ENCODE peak calls at places on chromosomes 12 and 14, in four cellular contexts. G, Q, N and X are unnamed samples. For H3K36me3, the result is how much of the 10 kb centered on the place peaks cover.

GRCh38 chr12:53061404-53062010 is 11.6 kb downstream of the TNS2 start:
- DNase-seq in G (no peak), Q (no peak), N (peak), X (no peak)

GRCh38 chr12:124520258-124520657 is 47.2 kb downstream of the NCOR2 start:
- DNase-seq in G (peak), Q (no peak), N (no peak), X (no peak)

GRCh38 chr12:84689638-84690037 is 223.0 kb downstream of the SLC6A15 start:
- DNase-seq in G (no peak), Q (no peak), N (no peak), X (no peak)

GRCh38 chr12:108721824-108722223 is 9.5 kb downstream of the CORO1C start:
- DNase-seq in G (no peak), Q (no peak), N (no peak), X (no peak)

GRCh38 chr14:23181946-23182345 is 1.5 kb downstream of the SLC7A8 start:
- DNase-seq in G (no peak), Q (no peak), N (no peak), X (no peak)

GRCh38 chr12:65495233-65495632 is 216.8 kb downstream of the MSRB3 start:
- DNase-seq in G (no peak), Q (no peak), N (no peak), X (no peak)

GRCh38 chr14:76828339-76829015 is 2.3 kb downstream of the LRRC74A start:
- DNase-seq in G (no peak), Q (no peak), N (no peak), X (no peak)

GRCh38 chr14:96109956-96110355 is 70.8 kb downstream of the C14orf132 start:
- DNase-seq in G (no peak), Q (no peak), N (no peak), X (no peak)

GRCh38 chr14:96693252-96693820 is 103.8 kb upstream of the VRK1 start:
- DNase-seq in G (no peak), Q (no peak), N (no peak), X (no peak)

GRCh38 chr12:42921741-42922511 is 332.4 kb upstream of the PRICKLE1 start:
- DNase-seq in G (no peak), Q (no peak), N (peak), X (no peak)

GRCh38 chr14:55440385-55440784 is at the start of gene TBPL2:
- DNase-seq in G (no peak), Q (no peak), N (no peak), X (no peak)

GRCh38 chr14:64831419-64831818 is 48.3 kb downstream of the SPTB start:
- DNase-seq in G (no peak), Q (no peak), N (no peak), X (no peak)

GRCh38 chr12:115042341-115042740 is 358.4 kb upstream of the TBX3 start:
- DNase-seq in G (no peak), Q (no peak), N (no peak), X (no peak)

GRCh38 chr12:44835641-44836379 is 40.3 kb downstream of the NELL2 start:
- DNase-seq in G (no peak), Q (peak), N (no peak), X (no peak)

GRCh38 chr12:104535383-104535782 is 78.6 kb downstream of the CHST11 start:
- DNase-seq in G (no peak), Q (no peak), N (no peak), X (no peak)

GRCh38 chr14:102378830-102379229 is 16.1 kb downstream of the TECPR2 start:
- DNase-seq in G (no peak), Q (no peak), N (no peak), X (no peak)

GRCh38 chr12:66288121-66288520 is 14.2 kb upstream of the HELB start:
- DNase-seq in G (no peak), Q (peak), N (no peak), X (no peak)

GRCh38 chr12:176321-177181 is 37.4 kb downstream of the SLC6A12 start:
- DNase-seq in G (no peak), Q (no peak), N (peak), X (no peak)

GRCh38 chr12:126424696-126425095 is 1359.5 kb downstream of the AACS start:
- DNase-seq in G (no peak), Q (no peak), N (no peak), X (no peak)

GRCh38 chr12:108375986-108376663 is 37.0 kb upstream of the CMKLR1 start:
- DNase-seq in G (no peak), Q (no peak), N (no peak), X (no peak)

GRCh38 chr14:76715102-76715926 is 46.0 kb upstream of the VASH1 start:
- DNase-seq in G (no peak), Q (no peak), N (no peak), X (no peak)

GRCh38 chr12:20369164-20370000 is 1.0 kb downstream of the PDE3A start:
- DNase-seq in G (peak), Q (peak), N (peak), X (no peak)

GRCh38 chr14:85195872-85196477 is 334.0 kb upstream of the FLRT2 start:
- DNase-seq in G (no peak), Q (no peak), N (no peak), X (no peak)

GRCh38 chr14:83860757-83861156 is 1669.2 kb upstream of the FLRT2 start:
- DNase-seq in G (no peak), Q (no peak), N (no peak), X (no peak)

GRCh38 chr14:52063107-52063506 is 5.8 kb downstream of the NID2 start:
- DNase-seq in G (peak), Q (no peak), N (peak), X (no peak)

GRCh38 chr12:132121283-132121682 is 22.8 kb downstream of the DDX51 start:
- DNase-seq in G (no peak), Q (no peak), N (no peak), X (no peak)

GRCh38 chr12:59936546-59936945 is 340.7 kb downstream of the SLC16A7 start:
- DNase-seq in G (no peak), Q (no peak), N (no peak), X (no peak)

GRCh38 chr14:24079521-24080141 is 8.3 kb downstream of the CPNE6 start:
- DNase-seq in G (no peak), Q (no peak), N (no peak), X (no peak)

GRCh38 chr12:3720772-3721171 is 32.1 kb downstream of the CRACR2A start:
- DNase-seq in G (no peak), Q (no peak), N (no peak), X (no peak)

GRCh38 chr12:109773384-109774011 is 59.7 kb downstream of the TRPV4 start:
- DNase-seq in G (no peak), Q (no peak), N (peak), X (no peak)

GRCh38 chr12:64609543-64610091 is 678 bp upstream of the RASSF3 start:
- DNase-seq in G (no peak), Q (no peak), N (no peak), X (no peak)

GRCh38 chr14:88421286-88421685 is 35.8 kb downstream of the SPATA7 start:
- DNase-seq in G (no peak), Q (no peak), N (no peak), X (no peak)

GRCh38 chr12:19978193-19978592 is 390.1 kb upstream of the PDE3A start:
- DNase-seq in G (no peak), Q (no peak), N (no peak), X (no peak)

GRCh38 chr14:67221248-67221981 is 19.8 kb upstream of the PALS1 start:
- DNase-seq in G (no peak), Q (no peak), N (no peak), X (no peak)

GRCh38 chr12:101111441-101111840 is 98.6 kb downstream of the SLC5A8 start:
- DNase-seq in G (no peak), Q (no peak), N (no peak), X (no peak)

GRCh38 chr12:47943492-47944359 is 19.7 kb upstream of the TMEM106C start:
- DNase-seq in G (no peak), Q (no peak), N (no peak), X (no peak)

GRCh38 chr12:31245822-31246469 is 80.0 kb downstream of the SINHCAF start:
- DNase-seq in G (no peak), Q (no peak), N (no peak), X (no peak)
- TF ChIP-seq CTCF in G (no peak), Q (no peak), N (peak), X (no peak)

GRCh38 chr14:43341921-43342320 is 1165.2 kb downstream of the FSCB start:
- DNase-seq in G (no peak), Q (no peak), N (no peak), X (no peak)
- H3K36me3 ChIP-seq in G (under half), Q (under half), N (under half), X (under half)

GRCh38 chr12:106631150-106631549 is 48.3 kb downstream of the RFX4 start:
- DNase-seq in G (no peak), Q (no peak), N (no peak), X (no peak)
- TF ChIP-seq CTCF in G (no peak), Q (no peak), N (peak), X (no peak)

DNA sequence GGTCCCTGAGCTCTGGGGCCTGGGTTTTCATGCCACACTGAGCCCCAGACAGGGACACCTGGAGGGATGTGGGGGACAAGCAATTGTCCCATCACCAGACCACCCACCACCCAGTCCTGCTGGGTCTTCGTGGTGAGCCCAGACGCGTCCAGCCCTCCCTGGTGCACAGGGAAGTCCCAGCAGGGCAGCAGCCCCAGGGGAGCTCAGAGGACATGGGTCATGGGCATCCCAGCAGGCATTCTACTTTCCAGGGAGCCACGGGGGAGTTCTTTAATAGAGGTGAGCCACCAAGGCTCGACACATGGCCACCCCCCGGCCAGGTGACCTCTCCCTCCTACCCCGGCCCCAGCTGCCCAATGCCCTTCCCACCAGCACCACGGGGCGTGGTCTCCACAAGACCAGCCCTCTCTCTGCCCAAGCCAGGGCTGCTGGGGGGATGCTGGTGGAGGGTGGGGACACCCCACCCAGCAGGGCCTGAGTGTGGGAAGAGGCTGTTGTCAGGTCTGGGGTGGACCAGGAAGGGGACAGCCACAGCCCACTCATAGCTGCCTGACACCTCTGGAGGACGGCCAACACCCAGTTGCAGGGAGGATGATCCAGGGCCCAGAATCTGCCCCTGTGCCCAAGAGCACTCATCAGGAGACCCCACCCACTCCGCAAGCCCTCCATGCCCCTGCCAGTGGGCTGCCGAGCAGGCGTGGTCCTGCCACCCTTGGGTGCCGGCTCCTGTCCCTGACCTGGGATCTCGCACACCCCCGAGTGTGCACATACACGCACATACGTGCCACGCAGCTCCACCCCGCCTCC is 14.1 kb downstream of the AKT1 start:
- DNase-seq in G (no peak), Q (no peak), N (no peak), X (no peak)
- H3K36me3 ChIP-seq in G (under half), Q (under half), N (under half), X (half or more)

GRCh38 chr12:96989916-96990315 is 82.9 kb downstream of the NEDD1 start:
- DNase-seq in G (no peak), Q (no peak), N (peak), X (no peak)
- TF ChIP-seq CTCF in G (no peak), Q (no peak), N (peak), X (peak)

GRCh38 chr12:122123761-122124145 is 45.2 kb downstream of the MLXIP start:
- DNase-seq in G (no peak), Q (no peak), N (no peak), X (no peak)

GRCh38 chr12:122121341-122122192 is 43.0 kb downstream of the MLXIP start:
- DNase-seq in G (peak), Q (no peak), N (no peak), X (no peak)

GRCh38 chr12:122123051-122123760 is 44.6 kb downstream of the MLXIP start:
- DNase-seq in G (peak), Q (peak), N (peak), X (no peak)

GRCh38 chr12:122116707-122117535 is 38.4 kb downstream of the MLXIP start:
- DNase-seq in G (peak), Q (no peak), N (no peak), X (no peak)

GRCh38 chr12:122117979-122118378 is 39.4 kb downstream of the MLXIP start:
- DNase-seq in G (peak), Q (no peak), N (no peak), X (no peak)
- H3K36me3 ChIP-seq in G (under half), Q (under half), N (under half), X (under half)

DNA sequence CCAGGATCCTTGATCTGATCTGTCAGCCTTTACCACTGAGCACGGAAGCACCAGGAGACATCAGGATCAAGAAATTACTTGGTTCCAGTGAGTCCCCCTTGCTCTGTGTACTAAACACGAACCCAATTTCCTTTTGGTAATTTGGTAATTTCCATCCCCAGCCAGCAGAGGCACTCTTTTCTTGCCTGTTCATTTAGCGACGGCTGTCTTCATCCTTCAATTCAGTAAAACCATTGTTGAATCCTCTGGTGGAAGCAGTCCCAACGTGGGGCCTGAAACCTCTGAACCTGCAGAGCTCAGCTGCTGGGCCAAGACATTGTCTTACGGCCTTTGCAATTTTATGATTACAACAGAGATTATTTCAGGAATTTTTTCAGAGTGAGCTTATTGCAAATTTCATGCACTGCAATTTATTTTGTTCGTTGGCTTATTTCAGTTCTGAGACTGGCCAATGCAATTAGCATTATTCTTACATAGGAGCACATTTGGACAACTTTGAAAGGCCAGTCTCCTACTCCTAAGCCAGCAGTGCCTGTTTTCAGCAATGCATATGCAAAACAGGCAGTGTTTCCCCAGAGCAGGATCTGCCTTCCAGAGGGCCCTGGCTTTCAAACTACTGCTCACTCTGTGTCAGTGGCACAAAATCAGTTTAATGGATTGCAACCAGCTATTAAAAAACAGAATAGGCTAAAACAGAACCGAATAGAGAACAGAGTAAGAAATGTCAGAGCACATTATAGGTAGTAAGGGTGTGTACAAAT is 372.9 kb upstream of the TMEM132C start:
- DNase-seq in G (no peak), Q (no peak), N (no peak), X (no peak)
- TF ChIP-seq CTCF in G (peak), Q (no peak), N (peak), X (no peak)